ENCODE peak calls at places on chromosomes 1 and 21, in eight cellular contexts. One of them, this sample, is unnamed.

GRCh38 chr1:211920602-211921226 is 90.2 kb upstream of the LPGAT1 start:
- DNase-seq in PC-3: no peak
- DNase-seq in fibroblast of lung: peak
- DNase-seq in IMR-90: no peak
- DNase-seq in heart left ventricle: no peak
- DNase-seq in dorsolateral prefrontal cortex: no peak
- DNase-seq in pancreas: no peak
- DNase-seq in NB4: no peak
- DNase-seq in this sample: peak

GRCh38 chr1:31592132-31592531 is 15.8 kb downstream of the TINAGL1 start:
- DNase-seq in PC-3: peak
- DNase-seq in fibroblast of lung: no peak
- DNase-seq in IMR-90: no peak
- DNase-seq in heart left ventricle: no peak
- DNase-seq in dorsolateral prefrontal cortex: no peak
- DNase-seq in pancreas: no peak
- DNase-seq in NB4: no peak
- DNase-seq in this sample: no peak

GRCh38 chr1:10374442-10374860 is 24.4 kb upstream of the PGD start:
- DNase-seq in PC-3: no peak
- DNase-seq in fibroblast of lung: no peak
- DNase-seq in IMR-90: peak
- DNase-seq in heart left ventricle: no peak
- DNase-seq in dorsolateral prefrontal cortex: no peak
- DNase-seq in pancreas: no peak
- DNase-seq in NB4: peak
- DNase-seq in this sample: no peak

GRCh38 chr1:1183833-1184775 is 10.4 kb downstream of the TTLL10 start:
- DNase-seq in PC-3: no peak
- DNase-seq in fibroblast of lung: no peak
- DNase-seq in IMR-90: no peak
- DNase-seq in heart left ventricle: peak
- DNase-seq in dorsolateral prefrontal cortex: no peak
- DNase-seq in pancreas: no peak
- DNase-seq in NB4: no peak
- DNase-seq in this sample: no peak

GRCh38 chr1:11806307-11806936 is 431 bp downstream of the CLCN6 start:
- DNase-seq in PC-3: peak
- DNase-seq in fibroblast of lung: peak
- DNase-seq in IMR-90: peak
- DNase-seq in heart left ventricle: no peak
- DNase-seq in dorsolateral prefrontal cortex: no peak
- DNase-seq in pancreas: no peak
- DNase-seq in NB4: peak
- DNase-seq in this sample: peak

GRCh38 chr21:46634427-46634826 is 1.0 kb upstream of the PRMT2 start:
- DNase-seq in PC-3: peak
- DNase-seq in fibroblast of lung: no peak
- DNase-seq in IMR-90: no peak
- DNase-seq in heart left ventricle: no peak
- DNase-seq in dorsolateral prefrontal cortex: no peak
- DNase-seq in pancreas: no peak
- DNase-seq in NB4: peak
- DNase-seq in this sample: no peak

GRCh38 chr1:175000697-175001187 is 995 bp downstream of the CACYBP start:
- DNase-seq in PC-3: no peak
- DNase-seq in fibroblast of lung: peak
- DNase-seq in IMR-90: no peak
- DNase-seq in heart left ventricle: no peak
- DNase-seq in dorsolateral prefrontal cortex: no peak
- DNase-seq in pancreas: no peak
- DNase-seq in NB4: peak
- DNase-seq in this sample: no peak

GRCh38 chr1:178484698-178485225 is 12.0 kb downstream of the CLEC20A start:
- DNase-seq in PC-3: no peak
- DNase-seq in fibroblast of lung: no peak
- DNase-seq in IMR-90: no peak
- DNase-seq in heart left ventricle: no peak
- DNase-seq in dorsolateral prefrontal cortex: no peak
- DNase-seq in pancreas: no peak
- DNase-seq in NB4: no peak
- DNase-seq in this sample: no peak

GRCh38 chr1:117020526-117021156 is 19.1 kb downstream of the CD101 start:
- DNase-seq in PC-3: no peak
- DNase-seq in fibroblast of lung: no peak
- DNase-seq in IMR-90: no peak
- DNase-seq in heart left ventricle: no peak
- DNase-seq in dorsolateral prefrontal cortex: no peak
- DNase-seq in pancreas: no peak
- DNase-seq in NB4: no peak
- DNase-seq in this sample: no peak

GRCh38 chr1:71351438-71351837 is 270.6 kb upstream of the ZRANB2 start:
- DNase-seq in PC-3: peak
- DNase-seq in fibroblast of lung: peak
- DNase-seq in IMR-90: peak
- DNase-seq in heart left ventricle: no peak
- DNase-seq in dorsolateral prefrontal cortex: no peak
- DNase-seq in pancreas: no peak
- DNase-seq in NB4: no peak
- DNase-seq in this sample: no peak

GRCh38 chr1:68112835-68113243 is 62.4 kb upstream of the DIRAS3 start:
- DNase-seq in PC-3: peak
- DNase-seq in fibroblast of lung: peak
- DNase-seq in IMR-90: peak
- DNase-seq in heart left ventricle: no peak
- DNase-seq in dorsolateral prefrontal cortex: no peak
- DNase-seq in pancreas: no peak
- DNase-seq in NB4: no peak
- DNase-seq in this sample: peak

GRCh38 chr1:117605164-117605810 is 561 bp upstream of the TENT5C start:
- DNase-seq in PC-3: peak
- DNase-seq in fibroblast of lung: peak
- DNase-seq in IMR-90: no peak
- DNase-seq in heart left ventricle: peak
- DNase-seq in dorsolateral prefrontal cortex: peak
- DNase-seq in pancreas: peak
- DNase-seq in NB4: no peak
- DNase-seq in this sample: peak

GRCh38 chr1:35451125-35451528 is 106.1 kb downstream of the KIAA0319L start:
- DNase-seq in PC-3: peak
- DNase-seq in fibroblast of lung: peak
- DNase-seq in IMR-90: peak
- DNase-seq in heart left ventricle: peak
- DNase-seq in dorsolateral prefrontal cortex: peak
- DNase-seq in pancreas: peak
- DNase-seq in NB4: peak
- DNase-seq in this sample: peak

GRCh38 chr1:2229032-2229920 is 1.2 kb downstream of the SKI start:
- DNase-seq in PC-3: peak
- DNase-seq in fibroblast of lung: peak
- DNase-seq in IMR-90: peak
- DNase-seq in heart left ventricle: peak
- DNase-seq in dorsolateral prefrontal cortex: peak
- DNase-seq in pancreas: peak
- DNase-seq in NB4: peak
- DNase-seq in this sample: no peak

GRCh38 chr1:32893198-32894018 is 7.1 kb downstream of the HPCA start:
- DNase-seq in PC-3: no peak
- DNase-seq in fibroblast of lung: peak
- DNase-seq in IMR-90: peak
- DNase-seq in heart left ventricle: no peak
- DNase-seq in dorsolateral prefrontal cortex: peak
- DNase-seq in pancreas: peak
- DNase-seq in NB4: no peak
- DNase-seq in this sample: no peak

GRCh38 chr1:160997323-160998038 is 23.5 kb downstream of the F11R start:
- DNase-seq in PC-3: peak
- DNase-seq in fibroblast of lung: peak
- DNase-seq in IMR-90: peak
- DNase-seq in heart left ventricle: peak
- DNase-seq in dorsolateral prefrontal cortex: peak
- DNase-seq in pancreas: peak
- DNase-seq in NB4: peak
- DNase-seq in this sample: peak

GRCh38 chr21:32381571-32381970 is 11.2 kb downstream of the URB1 start:
- DNase-seq in PC-3: no peak
- DNase-seq in fibroblast of lung: peak
- DNase-seq in IMR-90: no peak
- DNase-seq in heart left ventricle: no peak
- DNase-seq in dorsolateral prefrontal cortex: no peak
- DNase-seq in pancreas: no peak
- DNase-seq in NB4: no peak
- DNase-seq in this sample: no peak

GRCh38 chr1:76807543-76808260 is 59.6 kb upstream of the ST6GALNAC5 start:
- DNase-seq in PC-3: no peak
- DNase-seq in fibroblast of lung: no peak
- DNase-seq in IMR-90: no peak
- DNase-seq in heart left ventricle: no peak
- DNase-seq in dorsolateral prefrontal cortex: no peak
- DNase-seq in pancreas: no peak
- DNase-seq in NB4: no peak
- DNase-seq in this sample: no peak

GRCh38 chr21:37561506-37561905 is 194.9 kb downstream of the DYRK1A start:
- DNase-seq in PC-3: no peak
- DNase-seq in fibroblast of lung: no peak
- DNase-seq in IMR-90: no peak
- DNase-seq in heart left ventricle: no peak
- DNase-seq in dorsolateral prefrontal cortex: no peak
- DNase-seq in pancreas: no peak
- DNase-seq in NB4: no peak
- DNase-seq in this sample: no peak

GRCh38 chr1:36874271-36875017 is 159.9 kb downstream of the GRIK3 start:
- DNase-seq in PC-3: no peak
- DNase-seq in fibroblast of lung: no peak
- DNase-seq in IMR-90: no peak
- DNase-seq in heart left ventricle: no peak
- DNase-seq in dorsolateral prefrontal cortex: peak
- DNase-seq in pancreas: no peak
- DNase-seq in NB4: no peak
- DNase-seq in this sample: no peak

GRCh38 chr1:32900956-32901822 is at the start of gene TMEM54:
- DNase-seq in PC-3: peak
- DNase-seq in fibroblast of lung: peak
- DNase-seq in IMR-90: peak
- DNase-seq in heart left ventricle: peak
- DNase-seq in dorsolateral prefrontal cortex: no peak
- DNase-seq in pancreas: peak
- DNase-seq in NB4: peak
- DNase-seq in this sample: no peak

GRCh38 chr21:35256468-35256988 is 207.4 kb upstream of the RUNX1 start:
- DNase-seq in PC-3: peak
- DNase-seq in fibroblast of lung: peak
- DNase-seq in IMR-90: peak
- DNase-seq in heart left ventricle: peak
- DNase-seq in dorsolateral prefrontal cortex: peak
- DNase-seq in pancreas: peak
- DNase-seq in NB4: no peak
- DNase-seq in this sample: peak

GRCh38 chr21:35254752-35255138 is 205.6 kb upstream of the RUNX1 start:
- DNase-seq in PC-3: no peak
- DNase-seq in fibroblast of lung: no peak
- DNase-seq in IMR-90: no peak
- DNase-seq in heart left ventricle: no peak
- DNase-seq in dorsolateral prefrontal cortex: no peak
- DNase-seq in pancreas: no peak
- DNase-seq in NB4: no peak
- DNase-seq in this sample: no peak

GRCh38 chr21:35254006-35254751 is 205.1 kb upstream of the RUNX1 start:
- DNase-seq in PC-3: peak
- DNase-seq in fibroblast of lung: peak
- DNase-seq in IMR-90: peak
- DNase-seq in heart left ventricle: no peak
- DNase-seq in dorsolateral prefrontal cortex: no peak
- DNase-seq in pancreas: no peak
- DNase-seq in NB4: peak
- DNase-seq in this sample: peak

GRCh38 chr21:35249636-35250035 is 200.5 kb upstream of the RUNX1 start:
- DNase-seq in PC-3: peak
- DNase-seq in fibroblast of lung: no peak
- DNase-seq in IMR-90: no peak
- DNase-seq in heart left ventricle: no peak
- DNase-seq in dorsolateral prefrontal cortex: no peak
- DNase-seq in pancreas: peak
- DNase-seq in NB4: no peak
- DNase-seq in this sample: no peak

GRCh38 chr21:35252831-35253230 is 203.7 kb upstream of the RUNX1 start:
- DNase-seq in PC-3: peak
- DNase-seq in fibroblast of lung: peak
- DNase-seq in IMR-90: peak
- DNase-seq in heart left ventricle: no peak
- DNase-seq in dorsolateral prefrontal cortex: no peak
- DNase-seq in pancreas: no peak
- DNase-seq in NB4: no peak
- DNase-seq in this sample: no peak
- H3K4me3 ChIP-seq in PC-3: no peak
- H3K4me3 ChIP-seq in fibroblast of lung: no peak
- H3K4me3 ChIP-seq in IMR-90: no peak
- H3K4me3 ChIP-seq in heart left ventricle: no peak
- H3K4me3 ChIP-seq in dorsolateral prefrontal cortex: no peak
- H3K4me3 ChIP-seq in pancreas: no peak
- H3K4me3 ChIP-seq in NB4: no peak
- H3K4me3 ChIP-seq in this sample: no peak

DNA sequence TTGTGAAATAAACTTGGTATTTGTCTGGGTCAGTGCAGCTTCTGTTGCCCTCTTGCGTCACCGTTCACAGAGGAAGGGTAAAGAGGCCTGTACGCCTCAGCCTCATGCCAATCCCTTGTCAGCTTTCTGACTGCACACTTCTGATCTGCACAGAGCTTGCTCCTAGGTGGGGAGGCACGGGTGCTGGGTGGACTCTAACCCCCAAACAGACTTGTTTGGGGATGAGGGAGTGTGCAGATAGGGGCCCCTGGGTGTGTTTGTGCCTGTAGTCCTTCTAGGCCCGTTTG is 803 bp upstream of the B4GALT2 start:
- DNase-seq in PC-3: no peak
- DNase-seq in fibroblast of lung: no peak
- DNase-seq in IMR-90: no peak
- DNase-seq in heart left ventricle: no peak
- DNase-seq in dorsolateral prefrontal cortex: no peak
- DNase-seq in pancreas: no peak
- DNase-seq in NB4: peak
- DNase-seq in this sample: no peak
- H3K4me3 ChIP-seq in PC-3: peak
- H3K4me3 ChIP-seq in fibroblast of lung: no peak
- H3K4me3 ChIP-seq in IMR-90: peak
- H3K4me3 ChIP-seq in heart left ventricle: peak
- H3K4me3 ChIP-seq in dorsolateral prefrontal cortex: no peak
- H3K4me3 ChIP-seq in pancreas: peak
- H3K4me3 ChIP-seq in NB4: peak
- H3K4me3 ChIP-seq in this sample: peak

GRCh38 chr21:42614391-42614790 is 39.0 kb upstream of the PDE9A start:
- DNase-seq in PC-3: no peak
- DNase-seq in fibroblast of lung: no peak
- DNase-seq in IMR-90: no peak
- DNase-seq in heart left ventricle: no peak
- DNase-seq in dorsolateral prefrontal cortex: no peak
- DNase-seq in pancreas: no peak
- DNase-seq in NB4: no peak
- DNase-seq in this sample: no peak
- H3K4me3 ChIP-seq in PC-3: no peak
- H3K4me3 ChIP-seq in fibroblast of lung: no peak
- H3K4me3 ChIP-seq in IMR-90: no peak
- H3K4me3 ChIP-seq in heart left ventricle: no peak
- H3K4me3 ChIP-seq in dorsolateral prefrontal cortex: no peak
- H3K4me3 ChIP-seq in pancreas: no peak
- H3K4me3 ChIP-seq in NB4: no peak
- H3K4me3 ChIP-seq in this sample: no peak

GRCh38 chr1:201465698-201466290 is 3.2 kb downstream of the PHLDA3 start:
- DNase-seq in PC-3: peak
- DNase-seq in fibroblast of lung: no peak
- DNase-seq in IMR-90: no peak
- DNase-seq in heart left ventricle: no peak
- DNase-seq in dorsolateral prefrontal cortex: no peak
- DNase-seq in pancreas: no peak
- DNase-seq in NB4: no peak
- DNase-seq in this sample: no peak
- H3K4me3 ChIP-seq in PC-3: peak
- H3K4me3 ChIP-seq in fibroblast of lung: peak
- H3K4me3 ChIP-seq in IMR-90: peak
- H3K4me3 ChIP-seq in heart left ventricle: no peak
- H3K4me3 ChIP-seq in dorsolateral prefrontal cortex: no peak
- H3K4me3 ChIP-seq in pancreas: no peak
- H3K4me3 ChIP-seq in NB4: no peak
- H3K4me3 ChIP-seq in this sample: peak

This sample was measured in brain microvascular endothelial cell.